ENCODE peak calls at places on chromosomes 6 and 20, in nine cellular contexts. V, J, D, P, G, W, X, U and N are unnamed samples. For H3K4me1, the result is how much of the 10 kb centered on the place peaks cover.

GRCh38 chr6:42400031-42400760 is 51.5 kb downstream of the TRERF1 start:
- DNase-seq in V (no peak), J (no peak), D (no peak), P (no peak), G (no peak), W (no peak), X (no peak), U (no peak), N (no peak)

GRCh38 chr6:105121981-105122380 is 57.8 kb downstream of the POPDC3 start:
- DNase-seq in V (no peak), J (no peak), D (no peak), P (no peak), G (peak), W (no peak), X (no peak), U (no peak), N (no peak)

GRCh38 chr20:17806739-17807441 is 107.1 kb downstream of the BANF2 start:
- DNase-seq in V (no peak), J (peak), D (no peak), P (peak), G (no peak), W (no peak), X (peak), U (peak), N (peak)

GRCh38 chr6:2480267-2480966 is 235.0 kb upstream of the GMDS start:
- DNase-seq in V (no peak), J (no peak), D (no peak), P (no peak), G (no peak), W (no peak), X (no peak), U (no peak), N (no peak)

GRCh38 chr6:111411978-111412574 is 70.9 kb downstream of the REV3L start:
- DNase-seq in V (no peak), J (no peak), D (no peak), P (no peak), G (no peak), W (peak), X (no peak), U (no peak), N (peak)

GRCh38 chr6:35601331-35602132 is 87.2 kb downstream of the FKBP5 start:
- DNase-seq in V (peak), J (peak), D (no peak), P (peak), G (peak), W (no peak), X (peak), U (peak), N (peak)

GRCh38 chr6:156729248-156729647 is 47.9 kb upstream of the ARID1B start:
- DNase-seq in V (no peak), J (no peak), D (no peak), P (no peak), G (no peak), W (no peak), X (no peak), U (peak), N (peak)

GRCh38 chr20:688809-689208 is 13.2 kb upstream of the SCRT2 start:
- DNase-seq in V (no peak), J (no peak), D (peak), P (no peak), G (no peak), W (no peak), X (no peak), U (no peak), N (no peak)

GRCh38 chr6:101588343-101588742 is 194.8 kb downstream of the GRIK2 start:
- DNase-seq in V (no peak), J (no peak), D (no peak), P (no peak), G (no peak), W (no peak), X (no peak), U (no peak), N (no peak)

GRCh38 chr20:38673731-38674177 is 50.5 kb upstream of the SLC32A1 start:
- DNase-seq in V (no peak), J (no peak), D (no peak), P (no peak), G (no peak), W (peak), X (no peak), U (no peak), N (no peak)

GRCh38 chr6:19317587-19317986 is 519.6 kb upstream of the ID4 start:
- DNase-seq in V (no peak), J (no peak), D (no peak), P (no peak), G (peak), W (no peak), X (no peak), U (no peak), N (no peak)

GRCh38 chr20:19181552-19181951 is 30.9 kb upstream of the SLC24A3 start:
- DNase-seq in V (no peak), J (no peak), D (no peak), P (no peak), G (no peak), W (no peak), X (no peak), U (no peak), N (no peak)

GRCh38 chr6:6516643-6517042 is 71.9 kb upstream of the LY86 start:
- DNase-seq in V (no peak), J (no peak), D (no peak), P (no peak), G (no peak), W (no peak), X (no peak), U (no peak), N (no peak)

GRCh38 chr6:20137837-20138236 is 74.4 kb downstream of the MBOAT1 start:
- DNase-seq in V (no peak), J (no peak), D (no peak), P (no peak), G (no peak), W (no peak), X (no peak), U (no peak), N (no peak)

GRCh38 chr6:42165016-42165415 is 8.1 kb upstream of the GUCA1A start:
- DNase-seq in V (no peak), J (no peak), D (no peak), P (no peak), G (no peak), W (no peak), X (no peak), U (no peak), N (no peak)

GRCh38 chr20:50728486-50728980 is 2.8 kb upstream of the PARD6B start:
- DNase-seq in V (no peak), J (peak), D (no peak), P (no peak), G (no peak), W (no peak), X (no peak), U (no peak), N (no peak)

GRCh38 chr20:62726276-62726675 is 17.6 kb downstream of the NTSR1 start:
- DNase-seq in V (no peak), J (no peak), D (no peak), P (no peak), G (no peak), W (no peak), X (peak), U (no peak), N (no peak)

GRCh38 chr6:118935331-118935668 is 341 bp upstream of the MCM9 start:
- DNase-seq in V (no peak), J (no peak), D (no peak), P (no peak), G (no peak), W (no peak), X (no peak), U (no peak), N (no peak)

GRCh38 chr20:64242797-64243475 is 12.6 kb upstream of the PCMTD2 start:
- DNase-seq in V (no peak), J (no peak), D (no peak), P (no peak), G (no peak), W (no peak), X (no peak), U (no peak), N (no peak)

GRCh38 chr6:117143647-117144046 is 121.7 kb upstream of the VGLL2 start:
- DNase-seq in V (no peak), J (no peak), D (no peak), P (no peak), G (no peak), W (no peak), X (no peak), U (no peak), N (no peak)

GRCh38 chr6:108592371-108593337 is 31.9 kb downstream of the FOXO3 start:
- DNase-seq in V (peak), J (no peak), D (no peak), P (no peak), G (peak), W (peak), X (peak), U (peak), N (peak)

GRCh38 chr6:129317931-129318820 is 391.8 kb downstream of the ARHGAP18 start:
- DNase-seq in V (no peak), J (no peak), D (peak), P (no peak), G (no peak), W (no peak), X (no peak), U (peak), N (peak)

GRCh38 chr6:501891-502601 is 110.5 kb downstream of the IRF4 start:
- DNase-seq in V (peak), J (no peak), D (no peak), P (no peak), G (peak), W (no peak), X (no peak), U (peak), N (no peak)

GRCh38 chr6:100335999-100336398 is 128.7 kb downstream of the SIM1 start:
- DNase-seq in V (no peak), J (no peak), D (no peak), P (no peak), G (no peak), W (no peak), X (no peak), U (no peak), N (no peak)

GRCh38 chr6:28378644-28379043 is 20.9 kb downstream of the ZSCAN12 start:
- DNase-seq in V (no peak), J (no peak), D (no peak), P (no peak), G (no peak), W (no peak), X (no peak), U (no peak), N (no peak)

GRCh38 chr6:148608211-148608951 is 138.4 kb upstream of the UST start:
- DNase-seq in V (no peak), J (no peak), D (no peak), P (no peak), G (no peak), W (peak), X (no peak), U (peak), N (peak)

GRCh38 chr6:73079611-73079955 is 145.7 kb downstream of the KHDC1L start:
- DNase-seq in V (no peak), J (no peak), D (no peak), P (no peak), G (no peak), W (no peak), X (no peak), U (peak), N (no peak)

GRCh38 chr20:46562373-46563169 is 12.1 kb upstream of the OCSTAMP start:
- DNase-seq in V (peak), J (peak), D (peak), P (peak), G (peak), W (peak), X (peak), U (peak), N (peak)

GRCh38 chr6:39330057-39330456 is 7.6 kb upstream of the KCNK16 start:
- DNase-seq in V (no peak), J (no peak), D (no peak), P (no peak), G (no peak), W (peak), X (no peak), U (no peak), N (peak)

GRCh38 chr6:88633782-88634181 is 329.6 kb downstream of the RNGTT start:
- DNase-seq in V (no peak), J (no peak), D (no peak), P (no peak), G (no peak), W (no peak), X (no peak), U (no peak), N (no peak)

DNA sequence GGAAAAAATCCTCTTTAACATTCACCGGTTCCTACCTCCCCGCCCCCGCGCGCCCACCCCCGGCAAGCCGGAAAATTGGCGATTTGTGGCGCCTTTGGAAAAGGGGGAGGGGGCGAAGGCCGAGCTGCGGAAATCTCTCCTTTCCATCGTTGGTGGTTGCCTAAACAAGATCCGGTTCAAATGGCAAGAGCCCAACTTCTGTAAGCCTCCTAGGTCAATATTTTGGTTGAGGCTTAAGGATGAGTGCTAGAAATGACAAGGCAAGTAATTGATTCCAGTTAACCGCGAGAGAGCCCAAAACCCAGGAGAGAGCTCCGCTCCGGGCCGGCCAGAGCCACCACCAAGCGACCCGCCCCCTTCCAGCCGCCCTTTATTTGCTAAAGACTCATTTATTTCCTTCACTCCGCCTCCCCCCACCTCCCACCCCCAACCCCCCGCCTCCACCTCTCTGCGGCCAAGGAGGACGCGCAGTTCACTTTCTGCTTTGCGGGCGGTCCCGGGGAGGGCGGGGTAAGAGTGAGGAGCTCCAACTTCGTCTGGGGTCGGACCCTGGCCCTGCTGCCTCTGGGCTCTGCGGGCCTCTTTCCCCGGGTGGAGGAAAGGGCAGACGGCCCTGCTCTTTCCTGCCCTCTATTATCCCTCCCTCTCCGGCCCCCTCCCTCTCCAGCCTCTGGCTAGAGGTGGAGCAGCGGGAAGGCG is 838 bp upstream of the NKX2-2 start:
- DNase-seq in V (no peak), J (no peak), D (no peak), P (no peak), G (no peak), W (no peak), X (no peak), U (no peak), N (no peak)
- H3K4me1 ChIP-seq in V (half or more), J (under half), D (under half), P (under half), G (under half), W (under half), X (half or more), U (under half), N (under half)

GRCh38 chr20:44650777-44651493 is 564 bp downstream of the ADA start:
- DNase-seq in V (no peak), J (no peak), D (no peak), P (no peak), G (peak), W (peak), X (no peak), U (no peak), N (no peak)
- H3K4me1 ChIP-seq in V (half or more), J (under half), D (under half), P (under half), G (under half), W (half or more), X (under half), U (under half), N (under half)

GRCh38 chr6:115554060-115554459 is 506.6 kb downstream of the FRK start:
- DNase-seq in V (no peak), J (no peak), D (no peak), P (no peak), G (no peak), W (no peak), X (no peak), U (no peak), N (peak)
- H3K4me1 ChIP-seq in V (under half), J (under half), D (under half), P (under half), G (under half), W (under half), X (under half), U (under half), N (under half)

GRCh38 chr20:57400821-57401564 is 9.8 kb downstream of the RBM38 start:
- DNase-seq in V (no peak), J (no peak), D (no peak), P (no peak), G (no peak), W (peak), X (peak), U (no peak), N (no peak)
- H3K4me1 ChIP-seq in V (half or more), J (under half), D (under half), P (under half), G (under half), W (half or more), X (half or more), U (under half), N (under half)

DNA sequence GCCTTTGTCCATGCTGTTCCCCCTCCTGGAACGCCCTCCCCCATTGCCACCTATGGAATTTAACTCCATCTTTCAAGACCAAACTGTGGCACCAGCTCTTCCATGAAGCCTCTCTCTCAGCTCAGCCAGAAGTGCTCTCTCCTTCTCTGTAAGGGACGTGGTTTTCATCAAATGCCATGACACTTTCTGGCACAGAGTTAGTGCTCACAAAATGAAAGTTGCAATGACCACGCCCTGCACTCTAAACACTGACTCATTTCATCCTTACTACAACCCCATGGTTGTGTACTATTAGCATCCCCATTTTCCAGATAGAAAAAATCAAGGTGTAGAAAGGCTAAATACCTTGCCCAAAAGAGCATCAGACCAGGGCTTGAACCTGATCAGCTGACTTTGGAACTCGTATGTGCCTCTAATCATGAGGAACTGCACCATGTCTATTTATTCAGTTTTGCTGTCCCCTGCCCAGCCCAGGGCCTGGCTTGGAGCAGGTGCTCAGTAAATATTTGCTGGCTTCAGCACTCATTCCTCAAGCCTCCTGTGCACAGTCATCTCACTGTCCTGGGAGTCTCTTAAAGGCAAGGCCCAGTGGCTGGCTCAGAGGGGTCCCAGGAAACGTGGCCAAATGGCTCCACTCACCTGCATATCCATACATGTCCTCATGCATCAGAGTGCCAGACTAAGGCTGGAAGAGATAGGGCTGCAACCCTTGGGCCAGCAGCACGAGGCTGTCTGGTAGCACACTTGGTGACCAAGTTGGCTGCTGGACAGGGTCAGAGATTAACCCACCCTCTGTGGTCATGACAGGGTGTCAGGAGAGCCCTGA is 77.9 kb downstream of the MRPL14 start:
- DNase-seq in V (no peak), J (no peak), D (no peak), P (peak), G (peak), W (no peak), X (peak), U (peak), N (no peak)
- H3K4me1 ChIP-seq in V (under half), J (under half), D (under half), P (under half), G (under half), W (under half), X (half or more), U (half or more), N (under half)

GRCh38 chr6:169075211-169075621 is 178.4 kb downstream of the THBS2 start:
- DNase-seq in V (no peak), J (peak), D (no peak), P (peak), G (no peak), W (no peak), X (peak), U (peak), N (no peak)

GRCh38 chr6:169071394-169071793 is 182.3 kb downstream of the THBS2 start:
- DNase-seq in V (no peak), J (no peak), D (no peak), P (no peak), G (no peak), W (no peak), X (no peak), U (no peak), N (no peak)

GRCh38 chr6:169074551-169074950 is 179.1 kb downstream of the THBS2 start:
- DNase-seq in V (no peak), J (no peak), D (no peak), P (no peak), G (no peak), W (no peak), X (no peak), U (peak), N (no peak)

GRCh38 chr6:169072127-169073042 is 181.3 kb downstream of the THBS2 start:
- DNase-seq in V (no peak), J (no peak), D (no peak), P (no peak), G (no peak), W (no peak), X (no peak), U (peak), N (peak)

DNA sequence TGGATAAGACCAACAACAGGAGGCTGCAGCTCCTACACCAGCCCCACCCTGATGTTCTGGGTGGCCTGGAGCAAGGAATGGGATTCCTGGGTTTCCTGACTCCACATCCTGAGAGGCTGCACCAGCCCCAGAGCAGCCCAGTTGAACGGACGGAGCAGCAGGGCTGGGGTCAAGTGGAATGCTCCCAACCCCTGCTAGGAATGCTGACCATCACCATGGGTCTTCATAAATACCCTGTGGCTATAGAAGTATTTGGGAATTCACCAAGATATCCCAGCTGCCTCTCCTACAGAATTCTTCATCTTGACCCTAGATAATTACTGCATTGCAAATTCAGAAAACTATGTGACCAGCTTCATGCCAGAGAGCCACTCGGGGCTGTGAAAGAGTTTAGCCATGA is 180.3 kb downstream of the THBS2 start:
- DNase-seq in V (no peak), J (no peak), D (no peak), P (no peak), G (no peak), W (no peak), X (no peak), U (peak), N (peak)
- H3K4me1 ChIP-seq in V (under half), J (under half), D (under half), P (under half), G (under half), W (under half), X (half or more), U (under half), N (under half)

GRCh38 chr6:57255451-57256181 is 33.5 kb upstream of the RAB23 start:
- DNase-seq in V (no peak), J (no peak), D (no peak), P (no peak), G (no peak), W (no peak), X (no peak), U (no peak), N (no peak)
- H3K4me1 ChIP-seq in V (under half), J (under half), D (under half), P (under half), G (under half), W (under half), X (half or more), U (under half), N (under half)

GRCh38 chr6:167115054-167115453 is 7.8 kb upstream of the CCR6 start:
- DNase-seq in V (no peak), J (no peak), D (no peak), P (no peak), G (no peak), W (peak), X (no peak), U (no peak), N (no peak)

GRCh38 chr6:167111597-167111996 is 11.3 kb upstream of the CCR6 start:
- DNase-seq in V (no peak), J (no peak), D (no peak), P (no peak), G (no peak), W (no peak), X (no peak), U (no peak), N (no peak)

GRCh38 chr6:167112421-167112820 is 10.5 kb upstream of the CCR6 start:
- DNase-seq in V (no peak), J (no peak), D (no peak), P (no peak), G (no peak), W (no peak), X (no peak), U (no peak), N (no peak)

GRCh38 chr6:167113935-167114910 is 8.7 kb upstream of the CCR6 start:
- DNase-seq in V (peak), J (no peak), D (no peak), P (no peak), G (peak), W (peak), X (no peak), U (no peak), N (no peak)

GRCh38 chr6:167113047-167113446 is 9.8 kb upstream of the CCR6 start:
- DNase-seq in V (no peak), J (no peak), D (no peak), P (no peak), G (no peak), W (peak), X (no peak), U (no peak), N (no peak)
- H3K4me1 ChIP-seq in V (half or more), J (under half), D (under half), P (under half), G (under half), W (half or more), X (under half), U (under half), N (under half)